ENCODE peak calls at places on chromosome 1, in six cellular contexts. One of them, this sample, is unnamed.

GRCh38 chr1:98385691-98386090 is 275.8 kb upstream of the SNX7 start:
- DNase-seq in activated CD4-positive, alpha-beta T cell treated with anti-CD3 and anti-CD28 coated beads, Interleukin-2, amount 50 U/mL, for 24 hours: no peak
- DNase-seq in T-cell: no peak
- DNase-seq in ovary: no peak
- DNase-seq in posterior cingulate gyrus: no peak
- DNase-seq in thoracic aorta: no peak
- DNase-seq in this sample: no peak

GRCh38 chr1:173503391-173503790 is 26.3 kb downstream of the PRDX6 start:
- DNase-seq in activated CD4-positive, alpha-beta T cell treated with anti-CD3 and anti-CD28 coated beads, Interleukin-2, amount 50 U/mL, for 24 hours: no peak
- DNase-seq in T-cell: no peak
- DNase-seq in ovary: no peak
- DNase-seq in posterior cingulate gyrus: no peak
- DNase-seq in thoracic aorta: no peak
- DNase-seq in this sample: no peak

GRCh38 chr1:24551910-24552571 is 3.8 kb upstream of the NCMAP start:
- DNase-seq in activated CD4-positive, alpha-beta T cell treated with anti-CD3 and anti-CD28 coated beads, Interleukin-2, amount 50 U/mL, for 24 hours: no peak
- DNase-seq in T-cell: no peak
- DNase-seq in ovary: no peak
- DNase-seq in posterior cingulate gyrus: no peak
- DNase-seq in thoracic aorta: no peak
- DNase-seq in this sample: no peak

GRCh38 chr1:209870151-209870831 is 42.5 kb downstream of the UTP25 start:
- DNase-seq in activated CD4-positive, alpha-beta T cell treated with anti-CD3 and anti-CD28 coated beads, Interleukin-2, amount 50 U/mL, for 24 hours: no peak
- DNase-seq in T-cell: no peak
- DNase-seq in ovary: no peak
- DNase-seq in posterior cingulate gyrus: no peak
- DNase-seq in thoracic aorta: no peak
- DNase-seq in this sample: no peak

GRCh38 chr1:181423301-181423918 is 59.9 kb upstream of the CACNA1E start:
- DNase-seq in activated CD4-positive, alpha-beta T cell treated with anti-CD3 and anti-CD28 coated beads, Interleukin-2, amount 50 U/mL, for 24 hours: peak
- DNase-seq in T-cell: peak
- DNase-seq in ovary: no peak
- DNase-seq in posterior cingulate gyrus: peak
- DNase-seq in thoracic aorta: no peak
- DNase-seq in this sample: no peak

GRCh38 chr1:70331962-70332361 is 22.6 kb downstream of the ANKRD13C start:
- DNase-seq in activated CD4-positive, alpha-beta T cell treated with anti-CD3 and anti-CD28 coated beads, Interleukin-2, amount 50 U/mL, for 24 hours: no peak
- DNase-seq in T-cell: no peak
- DNase-seq in ovary: no peak
- DNase-seq in posterior cingulate gyrus: no peak
- DNase-seq in thoracic aorta: no peak
- DNase-seq in this sample: no peak

GRCh38 chr1:214441119-214441518 is 110.3 kb downstream of the PTPN14 start:
- DNase-seq in activated CD4-positive, alpha-beta T cell treated with anti-CD3 and anti-CD28 coated beads, Interleukin-2, amount 50 U/mL, for 24 hours: no peak
- DNase-seq in T-cell: no peak
- DNase-seq in ovary: no peak
- DNase-seq in posterior cingulate gyrus: no peak
- DNase-seq in thoracic aorta: no peak
- DNase-seq in this sample: no peak

GRCh38 chr1:208107415-208107814 is 136.8 kb downstream of the PLXNA2 start:
- DNase-seq in activated CD4-positive, alpha-beta T cell treated with anti-CD3 and anti-CD28 coated beads, Interleukin-2, amount 50 U/mL, for 24 hours: no peak
- DNase-seq in T-cell: no peak
- DNase-seq in ovary: no peak
- DNase-seq in posterior cingulate gyrus: no peak
- DNase-seq in thoracic aorta: no peak
- DNase-seq in this sample: no peak

GRCh38 chr1:33118274-33118673 is 37.3 kb downstream of the AZIN2 start:
- DNase-seq in activated CD4-positive, alpha-beta T cell treated with anti-CD3 and anti-CD28 coated beads, Interleukin-2, amount 50 U/mL, for 24 hours: no peak
- DNase-seq in T-cell: no peak
- DNase-seq in ovary: no peak
- DNase-seq in posterior cingulate gyrus: no peak
- DNase-seq in thoracic aorta: no peak
- DNase-seq in this sample: no peak

GRCh38 chr1:210980082-210980481 is 153.9 kb downstream of the KCNH1 start:
- DNase-seq in activated CD4-positive, alpha-beta T cell treated with anti-CD3 and anti-CD28 coated beads, Interleukin-2, amount 50 U/mL, for 24 hours: no peak
- DNase-seq in T-cell: no peak
- DNase-seq in ovary: no peak
- DNase-seq in posterior cingulate gyrus: no peak
- DNase-seq in thoracic aorta: no peak
- DNase-seq in this sample: no peak

GRCh38 chr1:233945573-233945972 is 41.1 kb downstream of the SLC35F3 start:
- DNase-seq in activated CD4-positive, alpha-beta T cell treated with anti-CD3 and anti-CD28 coated beads, Interleukin-2, amount 50 U/mL, for 24 hours: no peak
- DNase-seq in T-cell: no peak
- DNase-seq in ovary: no peak
- DNase-seq in posterior cingulate gyrus: no peak
- DNase-seq in thoracic aorta: no peak
- DNase-seq in this sample: no peak

This sample was measured in right cardiac atrium.